ENCODE peak calls at places on chromosome 15, in six cellular contexts. One of them, this sample, is unnamed.

GRCh38 chr15:41950505-41950904 is 21.9 kb downstream of the EHD4 start:
- DNase-seq in NCI-H524: no peak
- DNase-seq in dorsolateral prefrontal cortex: no peak
- DNase-seq in SHP77: no peak
- DNase-seq in hepatocyte: no peak
- DNase-seq in HEK293T: no peak
- DNase-seq in this sample: no peak

GRCh38 chr15:65008989-65009388 is 19.3 kb upstream of the SPG21 start:
- DNase-seq in hepatocyte: no peak
- DNase-seq in NCI-H524: peak
- DNase-seq in dorsolateral prefrontal cortex: no peak
- DNase-seq in HEK293T: no peak
- DNase-seq in SHP77: no peak
- DNase-seq in this sample: no peak

GRCh38 chr15:43402255-43402654 is 31.4 kb downstream of the TUBGCP4 start:
- DNase-seq in SHP77: no peak
- DNase-seq in dorsolateral prefrontal cortex: no peak
- DNase-seq in hepatocyte: no peak
- DNase-seq in NCI-H524: no peak
- DNase-seq in HEK293T: no peak
- DNase-seq in this sample: no peak

GRCh38 chr15:63971427-63971805 is 74.9 kb downstream of the DAPK2 start:
- DNase-seq in SHP77: no peak
- DNase-seq in HEK293T: no peak
- DNase-seq in dorsolateral prefrontal cortex: no peak
- DNase-seq in hepatocyte: no peak
- DNase-seq in NCI-H524: no peak
- DNase-seq in this sample: no peak

GRCh38 chr15:63276342-63277043 is 912 bp upstream of the APH1B start:
- DNase-seq in HEK293T: no peak
- DNase-seq in NCI-H524: no peak
- DNase-seq in SHP77: no peak
- DNase-seq in hepatocyte: no peak
- DNase-seq in dorsolateral prefrontal cortex: no peak
- DNase-seq in this sample: no peak

GRCh38 chr15:63223463-63223862 is 34.1 kb downstream of the RAB8B start:
- DNase-seq in hepatocyte: no peak
- DNase-seq in HEK293T: no peak
- DNase-seq in dorsolateral prefrontal cortex: no peak
- DNase-seq in SHP77: no peak
- DNase-seq in NCI-H524: no peak
- DNase-seq in this sample: peak

GRCh38 chr15:77639431-77639830 is 6.7 kb upstream of the LINGO1 start:
- DNase-seq in HEK293T: no peak
- DNase-seq in SHP77: no peak
- DNase-seq in NCI-H524: no peak
- DNase-seq in hepatocyte: no peak
- DNase-seq in dorsolateral prefrontal cortex: no peak
- DNase-seq in this sample: no peak

GRCh38 chr15:100438570-100438969 is 90.2 kb downstream of the CERS3 start:
- DNase-seq in NCI-H524: peak
- DNase-seq in HEK293T: no peak
- DNase-seq in dorsolateral prefrontal cortex: peak
- DNase-seq in SHP77: peak
- DNase-seq in hepatocyte: peak
- DNase-seq in this sample: peak

GRCh38 chr15:75420698-75421097 is 30.8 kb downstream of the SIN3A start:
- DNase-seq in NCI-H524: no peak
- DNase-seq in dorsolateral prefrontal cortex: no peak
- DNase-seq in SHP77: no peak
- DNase-seq in hepatocyte: no peak
- DNase-seq in HEK293T: no peak
- DNase-seq in this sample: peak